ENCODE peak calls at places on chromosomes 11 and 22, in four cellular contexts. R is T-cell; M is activated naive CD8-positive, alpha-beta T cell treated with anti-CD3 and anti-CD28 coated beads, Interleukin-2, amount 10 ng/mL, durations not matched to agents 7 days and 5 days; D is NCI-H1436. I is an unnamed sample.

GRCh38 chr11:31813242-31813960 is 2.3 kb upstream of the PAX6 start:
- DNase-seq in R (no peak), D (no peak), M (no peak), I (no peak)

GRCh38 chr22:17774206-17774927 is at the start of gene BID:
- DNase-seq in D (no peak), M (peak), R (peak), I (no peak)

GRCh38 chr22:32643246-32643645 is 158.3 kb upstream of the TIMP3 start:
- DNase-seq in R (no peak), M (no peak), D (no peak), I (no peak)

GRCh38 chr22:41237707-41238569 is 2.8 kb downstream of the CHADL start:
- DNase-seq in M (peak), R (peak), D (peak), I (no peak)

GRCh38 chr22:23826510-23827350 is 12.1 kb downstream of the DERL3 start:
- DNase-seq in D (no peak), R (no peak), M (no peak), I (no peak)

GRCh38 chr11:13019313-13019712 is 10.2 kb downstream of the RASSF10 start:
- DNase-seq in D (no peak), R (no peak), M (no peak), I (no peak)

GRCh38 chr11:133339495-133340140 is 192.7 kb downstream of the OPCML start:
- DNase-seq in D (no peak), M (no peak), R (no peak), I (no peak)

GRCh38 chr11:73310661-73311393 is 2.8 kb downstream of the ARHGEF17 start:
- DNase-seq in R (no peak), D (no peak), M (no peak), I (no peak)

GRCh38 chr11:131275580-131275979 is 94.8 kb upstream of the NTM start:
- DNase-seq in D (no peak), M (no peak), R (no peak), I (no peak)

GRCh38 chr11:62669420-62670161 is 1.9 kb upstream of the UQCC3 start:
- DNase-seq in D (no peak), M (no peak), R (no peak), I (peak)

GRCh38 chr22:34877506-34877905 is 188.5 kb upstream of the ISX start:
- DNase-seq in M (no peak), R (no peak), D (no peak), I (peak)

GRCh38 chr11:116653206-116653605 is 119.6 kb downstream of the BUD13 start:
- DNase-seq in D (no peak), M (no peak), R (no peak), I (no peak)

GRCh38 chr22:30195245-30196140 is 51.1 kb downstream of the LIF start:
- DNase-seq in D (no peak), R (no peak), M (no peak), I (peak)

GRCh38 chr11:110478410-110478809 is 48.7 kb downstream of the FDX1 start:
- DNase-seq in D (no peak), M (no peak), R (no peak), I (no peak)

GRCh38 chr11:86395061-86395551 is 20.4 kb downstream of the CCDC81 start:
- DNase-seq in D (no peak), M (no peak), R (no peak), I (no peak)

GRCh38 chr11:122920579-122920978 is 38.0 kb downstream of the JHY start:
- DNase-seq in M (no peak), D (peak), R (no peak), I (no peak)

GRCh38 chr11:75635009-75635909 is 33.6 kb downstream of the MAP6 start:
- DNase-seq in D (peak), R (no peak), M (no peak), I (no peak)

GRCh38 chr11:121652982-121653381 is 200.2 kb upstream of the SORL1-AS1 start:
- DNase-seq in D (no peak), M (no peak), R (no peak), I (no peak)

GRCh38 chr22:40183029-40183581 is 5.4 kb downstream of the TNRC6B start:
- DNase-seq in M (no peak), D (no peak), R (no peak), I (peak)

GRCh38 chr11:83921447-83922192 is 635.5 kb upstream of the CCDC90B start:
- DNase-seq in D (no peak), M (no peak), R (no peak), I (no peak)

GRCh38 chr11:13216019-13217006 is 61.3 kb upstream of the BMAL1 start:
- DNase-seq in M (no peak), D (no peak), R (no peak), I (peak)

GRCh38 chr11:22699388-22699787 is 33.0 kb downstream of the GAS2 start:
- DNase-seq in R (no peak), M (no peak), D (no peak), I (no peak)

GRCh38 chr11:111797145-111797581 is 31.0 kb upstream of the PPP2R1B start:
- DNase-seq in R (no peak), M (no peak), D (peak), I (peak)

GRCh38 chr22:35868938-35869337 is 151.3 kb downstream of the APOL5 start:
- DNase-seq in R (no peak), M (no peak), D (no peak), I (no peak)

GRCh38 chr11:131471976-131472375 is 101.6 kb downstream of the NTM start:
- DNase-seq in D (no peak), R (no peak), M (no peak), I (no peak)

GRCh38 chr11:130094614-130095013 is 24.9 kb downstream of the APLP2 start:
- DNase-seq in D (no peak), M (no peak), R (no peak), I (no peak)

GRCh38 chr11:9151631-9152030 is 60.2 kb upstream of the SCUBE2 start:
- DNase-seq in D (no peak), M (no peak), R (no peak), I (no peak)

GRCh38 chr11:65719887-65720236 is 736 bp downstream of the RNASEH2C start:
- DNase-seq in M (no peak), R (no peak), D (no peak), I (no peak)

GRCh38 chr11:95128602-95129001 is 39.0 kb downstream of the ENDOD1 start:
- DNase-seq in R (no peak), D (no peak), M (no peak), I (no peak)

GRCh38 chr22:36737776-36738175 is 34.2 kb upstream of the CACNG2 start:
- DNase-seq in D (no peak), M (no peak), R (no peak), I (no peak)

GRCh38 chr11:12692238-12693074 is 18.2 kb downstream of the TEAD1 start:
- DNase-seq in D (no peak), M (no peak), R (no peak), I (peak)

GRCh38 chr11:2305140-2305861 is 3.5 kb downstream of the TSPAN32 start:
- DNase-seq in M (peak), R (peak), D (peak), I (peak)

GRCh38 chr11:110059706-110060430 is 33.3 kb upstream of the ZC3H12C start:
- DNase-seq in M (no peak), D (no peak), R (no peak), I (no peak)

GRCh38 chr11:17267576-17267975 is 9.0 kb upstream of the NUCB2 start:
- DNase-seq in R (no peak), D (no peak), M (no peak), I (peak)

GRCh38 chr11:37107415-37107814 is 509.4 kb upstream of the RAG2 start:
- DNase-seq in R (no peak), D (no peak), M (no peak), I (no peak)

I was measured in RCC 7860.